ENCODE peak calls at places on chromosome 15, in six cellular contexts. J, O, R, A, D and B are unnamed samples.

GRCh38 chr15:49315543-49315942 is 107.5 kb upstream of the FGF7 start:
- DNase-seq in J (no peak), O (no peak), R (no peak), A (no peak), D (peak), B (no peak)

GRCh38 chr15:25054943-25055342 is 100.2 kb downstream of the SNRPN start:
- DNase-seq in J (no peak), O (no peak), R (no peak), A (no peak), D (no peak), B (no peak)

GRCh38 chr15:64916365-64916764 is 4.7 kb downstream of the ANKDD1A start:
- DNase-seq in J (no peak), O (no peak), R (no peak), A (no peak), D (no peak), B (no peak)

GRCh38 chr15:45458746-45459403 is 63.7 kb downstream of the SLC30A4 start:
- DNase-seq in J (peak), O (peak), R (peak), A (no peak), D (peak), B (no peak)

GRCh38 chr15:76576526-76577279 is 240.1 kb downstream of the ISL2 start:
- DNase-seq in J (peak), O (peak), R (peak), A (peak), D (no peak), B (peak)

GRCh38 chr15:68196445-68197169 is 8.5 kb downstream of the CALML4 start:
- DNase-seq in J (no peak), O (no peak), R (no peak), A (no peak), D (no peak), B (no peak)

GRCh38 chr15:82036461-82036860 is 9.4 kb downstream of the MEX3B start:
- DNase-seq in J (no peak), O (no peak), R (no peak), A (no peak), D (no peak), B (no peak)

GRCh38 chr15:93762051-93762450 is 469.3 kb upstream of the MCTP2 start:
- DNase-seq in J (no peak), O (no peak), R (no peak), A (no peak), D (no peak), B (no peak)

GRCh38 chr15:97652041-97652440 is 308.5 kb upstream of the ARRDC4 start:
- DNase-seq in J (no peak), O (no peak), R (no peak), A (no peak), D (no peak), B (no peak)

GRCh38 chr15:88636039-88636438 is 2.8 kb upstream of the ISG20 start:
- DNase-seq in J (no peak), O (no peak), R (no peak), A (no peak), D (peak), B (no peak)

GRCh38 chr15:41125950-41126642 is 10.0 kb upstream of the INO80 start:
- DNase-seq in J (no peak), O (no peak), R (no peak), A (no peak), D (no peak), B (no peak)